ENCODE peak calls at places on chromosomes 13 and 19, in nine cellular contexts. D is HFF-Myc; E is NCI-H2107; A is Daoy; L is SK-N-SH; N is CD4-positive, alpha-beta memory T cell; S is NCI-H345; B is psoas muscle; R is naive thymus-derived CD4-positive, alpha-beta T cell. F is an unnamed sample.

GRCh38 chr19:15471639-15472101 is 7.3 kb upstream of the RASAL3 start:
- DNase-seq in D (no peak), E (no peak), A (no peak), L (peak), N (no peak), S (no peak), B (no peak), R (no peak), F (no peak)

GRCh38 chr19:7099597-7099921 is 30.1 kb downstream of the ZNF557 start:
- DNase-seq in D (no peak), E (no peak), A (no peak), L (no peak), N (no peak), S (no peak), B (no peak), R (no peak), F (no peak)

GRCh38 chr19:40650749-40651305 is 39.6 kb downstream of the NUMBL start:
- DNase-seq in D (peak), E (no peak), A (no peak), L (no peak), N (no peak), S (no peak), B (peak), R (no peak), F (no peak)

GRCh38 chr19:56104423-56104822 is 16.7 kb downstream of the ZNF787 start:
- DNase-seq in D (no peak), E (no peak), A (no peak), L (no peak), N (no peak), S (no peak), B (no peak), R (no peak), F (no peak)

GRCh38 chr13:23724196-23724970 is 154.2 kb downstream of the TNFRSF19 start:
- DNase-seq in D (no peak), E (no peak), A (peak), L (no peak), N (no peak), S (no peak), B (no peak), R (no peak), F (no peak)

GRCh38 chr13:69935043-69935442 is 172.6 kb upstream of the ATXN8OS start:
- DNase-seq in D (no peak), E (no peak), A (no peak), L (peak), N (no peak), S (no peak), B (no peak), R (no peak), F (no peak)

GRCh38 chr13:39783051-39783450 is 127.6 kb downstream of the COG6 start:
- DNase-seq in D (no peak), E (no peak), A (no peak), L (no peak), N (no peak), S (no peak), B (no peak), R (no peak), F (no peak)

GRCh38 chr13:18952225-18953016 is 229.2 kb downstream of the TUBA3C start:
- DNase-seq in D (no peak), E (no peak), A (no peak), L (no peak), N (no peak), S (no peak), B (no peak), R (no peak), F (no peak)

GRCh38 chr13:48155850-48156249 is 60.9 kb upstream of the MED4 start:
- DNase-seq in D (peak), E (no peak), A (peak), L (no peak), N (peak), S (no peak), B (no peak), R (peak), F (no peak)

GRCh38 chr13:43728411-43728810 is 58.4 kb downstream of the ENOX1 start:
- DNase-seq in D (no peak), E (no peak), A (no peak), L (no peak), N (no peak), S (no peak), B (no peak), R (no peak), F (no peak)

GRCh38 chr13:46654956-46655726 is 102.2 kb downstream of the LRCH1 start:
- DNase-seq in D (no peak), E (no peak), A (no peak), L (no peak), N (no peak), S (no peak), B (no peak), R (no peak), F (no peak)

GRCh38 chr19:38849746-38850230 is at the start of gene HNRNPL:
- DNase-seq in D (no peak), E (peak), A (no peak), L (peak), N (no peak), S (no peak), B (peak), R (no peak), F (no peak)

GRCh38 chr19:2578391-2578826 is 102.5 kb downstream of the GADD45B start:
- DNase-seq in D (no peak), E (no peak), A (peak), L (no peak), N (no peak), S (no peak), B (no peak), R (no peak), F (no peak)

GRCh38 chr13:77516342-77516789 is 19.1 kb upstream of the SCEL start:
- DNase-seq in D (no peak), E (no peak), A (peak), L (no peak), N (no peak), S (no peak), B (no peak), R (no peak), F (no peak)

GRCh38 chr13:29953542-29953941 is 103.1 kb upstream of the UBL3 start:
- DNase-seq in D (no peak), E (no peak), A (no peak), L (no peak), N (no peak), S (no peak), B (no peak), R (no peak), F (no peak)

GRCh38 chr13:71798723-71799122 is 68.3 kb downstream of the DACH1 start:
- DNase-seq in D (no peak), E (no peak), A (no peak), L (no peak), N (no peak), S (no peak), B (no peak), R (no peak), F (no peak)